ENCODE peak calls at places on chromosomes 4 and X, in ten cellular contexts. X is K562, I is endothelial cell of umbilical vein, C is esophagus muscularis mucosa, G is stomach, W is suprapubic skin, V is sigmoid colon, B is spleen, A is prostate gland, Q is transverse colon. T is an unnamed sample. For H3K4me1 and H3K27me3, the result is how much of the 10 kb centered on the place peaks cover.

GRCh38 chr4:4362991-4363697 is 23.8 kb upstream of the NSG1 start:
- DNase-seq in X (no peak), I (no peak), C (no peak), G (no peak), W (no peak), V (no peak), B (no peak), A (no peak), Q (no peak), T (no peak)

GRCh38 chr4:176238157-176238608 is 30.8 kb downstream of the ASB5 start:
- DNase-seq in X (no peak), I (peak), C (no peak), G (no peak), W (no peak), V (no peak), B (no peak), A (peak), Q (no peak), T (no peak)

GRCh38 chr4:16745009-16745408 is 153.4 kb downstream of the LDB2 start:
- DNase-seq in X (no peak), I (no peak), C (no peak), G (no peak), W (no peak), V (peak), B (no peak), A (no peak), Q (no peak), T (no peak)

GRCh38 chr4:20194079-20195013 is 57.4 kb upstream of the SLIT2 start:
- DNase-seq in X (no peak), I (peak), C (no peak), G (no peak), W (no peak), V (no peak), B (no peak), A (no peak), Q (no peak), T (no peak)

GRCh38 chr4:22502895-22503814 is 12.7 kb downstream of the ADGRA3 start:
- DNase-seq in X (no peak), I (peak), C (peak), G (no peak), W (no peak), V (no peak), B (no peak), A (no peak), Q (no peak), T (no peak)

GRCh38 chr4:8475751-8476575 is 35.4 kb downstream of the TRMT44 start:
- DNase-seq in X (no peak), I (no peak), C (no peak), G (no peak), W (no peak), V (no peak), B (peak), A (no peak), Q (no peak), T (no peak)

GRCh38 chr4:39597695-39598381 is 40.8 kb downstream of the SMIM14 start:
- DNase-seq in X (no peak), I (no peak), C (no peak), G (no peak), W (no peak), V (no peak), B (no peak), A (no peak), Q (no peak), T (no peak)

GRCh38 chr4:1330761-1331590 is 16.0 kb upstream of the UVSSA start:
- DNase-seq in X (no peak), I (no peak), C (no peak), G (no peak), W (peak), V (no peak), B (peak), A (no peak), Q (no peak), T (no peak)

GRCh38 chr4:141427726-141428296 is 207.1 kb downstream of the ZNF330 start:
- DNase-seq in X (no peak), I (no peak), C (no peak), G (no peak), W (no peak), V (no peak), B (no peak), A (no peak), Q (no peak), T (no peak)

GRCh38 chr4:10977534-10977933 is 293.0 kb upstream of the CLNK start:
- DNase-seq in X (no peak), I (no peak), C (peak), G (no peak), W (no peak), V (no peak), B (no peak), A (no peak), Q (no peak), T (no peak)

GRCh38 chr4:126405369-126405982 is 1090.7 kb downstream of the FAT4 start:
- DNase-seq in X (no peak), I (peak), C (no peak), G (no peak), W (no peak), V (no peak), B (no peak), A (no peak), Q (no peak), T (no peak)

GRCh38 chrX:139327355-139327754 is 203.2 kb upstream of the F9 start:
- DNase-seq in X (no peak), I (no peak), C (no peak), G (no peak), W (no peak), V (no peak), B (no peak), A (no peak), Q (no peak), T (no peak)

GRCh38 chrX:9604111-9604907 is 139.5 kb downstream of the TBL1X start:
- DNase-seq in X (no peak), I (no peak), C (no peak), G (no peak), W (no peak), V (no peak), B (no peak), A (no peak), Q (no peak), T (no peak)

GRCh38 chr4:1041147-1041935 is 29.9 kb downstream of the FGFRL1 start:
- DNase-seq in X (peak), I (peak), C (no peak), G (peak), W (no peak), V (no peak), B (no peak), A (no peak), Q (no peak), T (no peak)

GRCh38 chr4:98482847-98483806 is 175.3 kb downstream of the TSPAN5 start:
- DNase-seq in X (no peak), I (peak), C (no peak), G (no peak), W (no peak), V (no peak), B (no peak), A (no peak), Q (no peak), T (no peak)

GRCh38 chrX:8868906-8869305 is 67.7 kb upstream of the FAM9A start:
- DNase-seq in X (no peak), I (peak), C (no peak), G (no peak), W (no peak), V (no peak), B (no peak), A (no peak), Q (no peak), T (no peak)

GRCh38 chrX:33156152-33156726 is 55.1 kb downstream of the DMD start:
- DNase-seq in X (no peak), I (no peak), C (no peak), G (no peak), W (no peak), V (no peak), B (no peak), A (no peak), Q (no peak), T (no peak)

GRCh38 chr4:159837071-159837470 is 734.2 kb downstream of the RAPGEF2 start:
- DNase-seq in X (no peak), I (no peak), C (no peak), G (no peak), W (no peak), V (no peak), B (no peak), A (no peak), Q (no peak), T (no peak)

GRCh38 chr4:188107931-188108843 is 1.2 kb downstream of the TRIML2 start:
- DNase-seq in X (no peak), I (no peak), C (no peak), G (no peak), W (no peak), V (no peak), B (no peak), A (no peak), Q (no peak), T (no peak)

GRCh38 chr4:7938513-7939376 is 916 bp downstream of the AFAP1 start:
- DNase-seq in X (no peak), I (peak), C (peak), G (peak), W (no peak), V (peak), B (no peak), A (no peak), Q (peak), T (no peak)

GRCh38 chr4:169955521-169955920 is 70.7 kb downstream of the MFAP3L start:
- DNase-seq in X (no peak), I (no peak), C (no peak), G (no peak), W (no peak), V (no peak), B (no peak), A (no peak), Q (no peak), T (peak)
- H3K4me1 ChIP-seq in X (under half), I (under half), C (under half), G (under half), W (under half), V (under half), B (under half), A (under half), Q (under half), T (under half)

GRCh38 chr4:14115106-14115505 is 487.6 kb upstream of the BOD1L1 start:
- DNase-seq in X (no peak), I (no peak), C (no peak), G (no peak), W (no peak), V (no peak), B (no peak), A (no peak), Q (no peak), T (no peak)

GRCh38 chr4:14110407-14110806 is 482.9 kb upstream of the BOD1L1 start:
- DNase-seq in X (no peak), I (no peak), C (no peak), G (no peak), W (no peak), V (no peak), B (no peak), A (no peak), Q (no peak), T (no peak)

GRCh38 chr4:14117575-14118228 is 490.2 kb upstream of the BOD1L1 start:
- DNase-seq in X (no peak), I (no peak), C (no peak), G (no peak), W (no peak), V (no peak), B (no peak), A (no peak), Q (no peak), T (no peak)

DNA sequence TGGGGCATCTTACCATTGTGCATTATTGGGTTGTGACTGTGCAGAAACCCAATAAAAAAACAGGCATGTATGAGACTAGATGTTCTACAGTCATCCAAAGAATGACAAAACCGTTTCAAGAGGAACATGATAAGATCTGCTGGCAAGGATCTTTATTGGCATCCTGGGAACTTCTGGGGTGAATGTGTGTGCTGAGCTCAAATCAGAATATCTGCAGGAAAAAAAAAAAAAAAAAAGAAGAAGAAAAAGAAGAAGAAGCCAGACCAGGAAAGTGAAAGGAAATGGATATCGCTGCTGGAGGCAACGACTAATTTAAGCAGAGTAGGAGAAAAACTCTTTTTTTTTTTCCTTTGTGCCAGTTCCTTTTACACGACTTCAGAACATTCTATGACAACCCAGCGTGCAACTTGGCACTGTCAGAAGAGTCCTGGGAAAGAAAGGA is 484.2 kb upstream of the BOD1L1 start:
- DNase-seq in X (no peak), I (no peak), C (no peak), G (no peak), W (no peak), V (no peak), B (no peak), A (peak), Q (no peak), T (no peak)
- TF ChIP-seq POLR2AphosphoS5 in X (no peak), I (no peak), C (no peak), G (no peak), W (no peak), V (no peak), B (no peak), A (peak), Q (no peak), T (no peak)

DNA sequence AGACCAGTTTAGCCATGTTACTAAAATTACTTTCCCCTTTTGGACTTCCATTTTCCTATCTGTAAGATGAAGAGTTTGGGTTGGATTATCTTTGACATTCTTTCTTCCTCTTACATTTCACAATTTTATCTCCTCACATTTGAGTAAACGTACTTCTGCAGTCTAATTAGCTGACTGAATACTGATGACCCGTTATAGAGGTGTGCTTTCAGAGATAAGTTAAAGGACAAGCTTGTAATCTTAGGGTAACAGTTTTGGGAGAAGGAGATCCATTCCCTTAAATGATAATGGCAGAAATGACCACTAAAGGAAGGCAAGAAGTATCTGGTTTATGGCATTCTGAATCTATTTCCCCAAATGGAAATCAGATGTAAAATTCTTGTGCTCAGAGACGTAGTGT is 222.6 kb upstream of the FTHL17 start:
- DNase-seq in X (no peak), I (no peak), C (no peak), G (no peak), W (no peak), V (no peak), B (no peak), A (no peak), Q (no peak), T (no peak)
- H3K27me3 ChIP-seq in X (under half), I (under half), C (under half), G (under half), W (under half), V (under half), B (under half), A (under half), Q (under half), T (under half)

DNA sequence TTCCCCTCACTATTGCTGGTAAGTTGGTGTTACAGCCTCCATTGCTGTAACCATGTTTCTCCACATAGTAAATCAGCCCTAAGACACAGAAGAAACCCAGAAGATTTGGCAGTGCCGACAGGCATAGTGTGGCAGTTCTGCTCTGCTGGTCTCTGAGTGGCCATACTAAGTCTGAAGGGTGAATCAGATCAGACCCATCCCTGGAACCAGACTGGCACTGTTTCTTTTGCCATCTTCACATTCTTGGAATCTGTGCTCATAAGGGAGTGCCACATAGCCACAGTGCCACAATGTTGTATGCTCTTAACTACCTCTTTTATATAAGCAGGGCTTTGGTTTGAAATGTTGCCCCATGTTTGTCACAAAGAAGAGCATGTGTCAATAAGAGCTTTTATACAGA is 128.3 kb downstream of the CBR4 start:
- DNase-seq in X (no peak), I (no peak), C (no peak), G (no peak), W (no peak), V (no peak), B (no peak), A (no peak), Q (no peak), T (no peak)
- H3K4me1 ChIP-seq in X (under half), I (under half), C (half or more), G (under half), W (under half), V (half or more), B (half or more), A (under half), Q (under half), T (half or more)

GRCh38 chr4:52290468-52290867 is 239.4 kb downstream of the SPATA18 start:
- DNase-seq in X (no peak), I (no peak), C (no peak), G (no peak), W (no peak), V (no peak), B (no peak), A (no peak), Q (no peak), T (no peak)

GRCh38 chr4:52288212-52288611 is 237.1 kb downstream of the SPATA18 start:
- DNase-seq in X (no peak), I (no peak), C (no peak), G (no peak), W (no peak), V (no peak), B (no peak), A (no peak), Q (no peak), T (no peak)

GRCh38 chr4:52292245-52292644 is 241.1 kb downstream of the SPATA18 start:
- DNase-seq in X (no peak), I (no peak), C (no peak), G (no peak), W (no peak), V (no peak), B (no peak), A (no peak), Q (no peak), T (no peak)
- TF ChIP-seq POLR2AphosphoS5 in X (no peak), I (no peak), C (no peak), G (no peak), W (no peak), V (no peak), B (no peak), A (no peak), Q (no peak), T (no peak)

GRCh38 chr4:145679991-145680455 is at the start of gene C4orf51:
- DNase-seq in X (no peak), I (peak), C (no peak), G (no peak), W (no peak), V (no peak), B (no peak), A (peak), Q (no peak), T (no peak)

GRCh38 chr4:145679520-145679919 is 426 bp upstream of the C4orf51 start:
- DNase-seq in X (no peak), I (peak), C (no peak), G (peak), W (no peak), V (peak), B (no peak), A (peak), Q (no peak), T (no peak)

GRCh38 chr4:145680902-145681301 is 956 bp downstream of the C4orf51 start:
- DNase-seq in X (no peak), I (no peak), C (no peak), G (no peak), W (no peak), V (no peak), B (no peak), A (no peak), Q (no peak), T (no peak)

GRCh38 chr4:145681956-145682355 is 2.0 kb downstream of the C4orf51 start:
- DNase-seq in X (no peak), I (no peak), C (no peak), G (no peak), W (no peak), V (no peak), B (no peak), A (no peak), Q (no peak), T (no peak)

GRCh38 chr4:145681518-145681917 is 1.6 kb downstream of the C4orf51 start:
- DNase-seq in X (no peak), I (no peak), C (no peak), G (no peak), W (no peak), V (no peak), B (no peak), A (no peak), Q (no peak), T (no peak)
- H3K27me3 ChIP-seq in X (under half), I (under half), C (under half), G (under half), W (under half), V (under half), B (under half), A (under half), Q (under half), T (under half)